ENCODE peak calls at places on chromosomes 1 and 21, in five cellular contexts. J is aorta, P is GM12865, E is adrenal gland, K is heart left ventricle. Z is an unnamed sample.
A peak's percentile ranks its signal among the peaks of the same experiment; 100 is the strongest.

GRCh38 chr1:17542696-17543095 is 3.2 kb downstream of the ARHGEF10L start:
- DNase-seq in E (no peak), J (no peak), P (no peak), K (no peak), Z (no peak)

GRCh38 chr1:174995916-174996315 is 3.8 kb upstream of the CACYBP start:
- DNase-seq in K (no peak), P (no peak), E (no peak), J (no peak), Z (no peak)

GRCh38 chr1:67544921-67545320 is 114.7 kb upstream of the SERBP1 start:
- DNase-seq in E (no peak), P (no peak), J (no peak), K (no peak), Z (no peak)

GRCh38 chr1:35931424-35932157 is 686 bp downstream of the AGO3 start:
- DNase-seq in P (no peak), J (peak; percentile 79), E (peak; percentile 73), K (no peak), Z (peak; percentile 51)

GRCh38 chr1:246151796-246152434 is 355.2 kb downstream of the SMYD3 start:
- DNase-seq in P (no peak), K (no peak), J (no peak), E (no peak), Z (no peak)

GRCh38 chr1:100626397-100626796 is 88.5 kb downstream of the GPR88 start:
- DNase-seq in K (no peak), J (no peak), E (no peak), P (peak; percentile 31), Z (no peak)

GRCh38 chr21:31917108-31917507 is 44.3 kb downstream of the HUNK start:
- DNase-seq in E (no peak), J (no peak), P (no peak), K (no peak), Z (no peak)

GRCh38 chr1:9041116-9041779 is 15.0 kb upstream of the SLC2A7 start:
- DNase-seq in K (no peak), P (no peak), E (no peak), J (no peak), Z (no peak)

GRCh38 chr1:71766748-71767147 is 515.6 kb downstream of the NEGR1 start:
- DNase-seq in E (no peak), K (no peak), J (no peak), P (no peak), Z (no peak)

GRCh38 chr1:154749078-154749760 is 120.9 kb downstream of the KCNN3 start:
- DNase-seq in E (peak; percentile 54), P (peak; percentile 44), J (no peak), K (no peak), Z (no peak)

GRCh38 chr21:42833439-42833815 is 45.9 kb downstream of the WDR4 start:
- DNase-seq in J (no peak), P (peak; percentile 77), K (no peak), E (peak; percentile 50), Z (no peak)

GRCh38 chr1:22717038-22717758 is 6.6 kb downstream of the EPHB2 start:
- DNase-seq in J (no peak), E (no peak), K (no peak), P (no peak), Z (no peak)

GRCh38 chr1:9362488-9362887 is 69.8 kb downstream of the SPSB1 start:
- DNase-seq in J (no peak), P (peak; percentile 14), E (no peak), K (no peak), Z (no peak)

GRCh38 chr21:42148097-42148496 is 70.8 kb upstream of the ABCG1 start:
- DNase-seq in K (no peak), P (no peak), E (no peak), J (no peak), Z (no peak)

GRCh38 chr21:36499578-36500471 is 19.9 kb upstream of the CLDN14 start:
- DNase-seq in K (peak; percentile 48), P (no peak), J (peak; percentile 89), E (peak; percentile 52), Z (no peak)

GRCh38 chr1:30933874-30934252 is 25.3 kb upstream of the SDC3 start:
- DNase-seq in J (no peak), K (no peak), E (no peak), P (no peak), Z (no peak)

GRCh38 chr1:41260768-41261167 is 18.7 kb upstream of the SCMH1 start:
- DNase-seq in J (no peak), E (no peak), P (no peak), K (no peak), Z (no peak)

GRCh38 chr21:35933466-35933865 is 126.9 kb downstream of the SETD4 start:
- DNase-seq in P (peak; percentile 15), E (peak; percentile 73), K (peak; percentile 74), J (no peak), Z (peak; percentile 54)

GRCh38 chr1:205204552-205204951 is 7.0 kb downstream of the DSTYK start:
- DNase-seq in K (no peak), E (no peak), P (no peak), J (no peak), Z (no peak)

GRCh38 chr1:197590687-197591086 is 184.6 kb downstream of the DENND1B start:
- DNase-seq in K (no peak), E (no peak), P (no peak), J (no peak), Z (no peak)
- H3K4me3 ChIP-seq in K (no peak overlapping the region), E (no peak overlapping the region), P (no peak overlapping the region), J (no peak overlapping the region), Z (no peak overlapping the region)

GRCh38 chr1:150976879-150977694 is 2.5 kb upstream of the CERS2 start:
- DNase-seq in P (peak; percentile 36), E (peak; percentile 96), J (peak; percentile 95), K (peak; percentile 88), Z (peak; percentile 81)
- H3K4me3 ChIP-seq in P (no peak overlapping the region), E (no peak overlapping the region), J (no peak overlapping the region), K (peak overlapping the region; percentile 12), Z (no peak overlapping the region)

DNA sequence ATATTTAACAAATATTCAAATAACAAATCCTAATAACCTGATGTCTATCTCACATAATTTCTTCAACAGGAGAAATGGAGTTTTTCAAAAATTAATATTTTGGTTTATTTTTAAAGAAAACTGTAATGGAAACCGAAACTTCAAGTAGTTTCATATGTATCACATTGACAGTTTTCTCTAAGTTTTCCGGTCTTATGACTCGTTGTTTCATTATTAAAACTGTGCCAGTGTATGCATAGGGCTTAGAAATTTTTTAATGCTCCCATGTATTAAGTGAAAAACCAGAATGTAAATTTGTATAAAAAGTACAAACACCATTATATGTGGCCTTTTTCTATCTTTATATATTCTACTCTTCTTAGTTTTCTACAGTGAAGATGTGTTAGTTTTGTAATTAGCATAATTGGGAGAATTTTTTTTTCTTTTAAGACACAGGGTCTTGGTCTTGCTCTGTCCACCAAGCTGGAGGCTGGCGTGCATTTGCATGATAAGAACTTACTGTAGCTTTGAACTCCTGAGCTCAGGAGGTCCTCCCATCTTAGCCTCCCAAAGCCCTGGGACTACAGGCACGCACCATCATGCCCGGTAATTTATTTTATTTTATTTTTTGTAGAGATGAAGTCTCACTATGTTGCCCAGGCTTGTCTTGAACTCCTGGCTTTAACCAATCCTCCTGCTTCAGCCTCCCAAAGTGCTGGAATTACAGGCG is 43.9 kb upstream of the SAMSN1 start:
- DNase-seq in J (no peak), P (peak; percentile 48), K (no peak), E (no peak), Z (no peak)
- H3K4me3 ChIP-seq in J (no peak overlapping the region), P (no peak overlapping the region), K (no peak overlapping the region), E (no peak overlapping the region), Z (no peak overlapping the region)

DNA sequence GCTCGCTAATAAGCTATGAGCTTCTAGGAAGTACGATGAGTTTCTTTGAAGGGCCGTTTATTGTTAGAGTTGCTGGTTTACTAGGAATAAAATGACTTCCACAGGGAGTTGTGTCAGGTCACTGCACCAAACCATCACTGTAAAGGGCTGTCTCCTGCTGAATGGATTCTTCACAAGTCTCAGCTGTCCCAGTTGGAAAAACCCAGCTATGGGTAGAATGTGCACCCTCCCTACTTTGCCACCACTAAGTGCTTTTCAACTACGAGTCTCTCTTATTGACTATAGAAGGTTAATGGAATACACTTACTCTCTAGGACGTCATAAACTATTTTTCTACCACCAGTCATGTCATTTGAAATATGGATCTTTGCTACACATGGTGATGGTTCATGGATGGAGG is 94.8 kb upstream of the BMP8A start:
- DNase-seq in P (no peak), J (no peak), E (no peak), K (no peak), Z (no peak)
- H3K4me3 ChIP-seq in P (no peak overlapping the region), J (no peak overlapping the region), E (no peak overlapping the region), K (no peak overlapping the region), Z (no peak overlapping the region)

Z was measured in testis.